ENCODE peak calls at places on chromosomes 4 and X, in ten cellular contexts. One of them, this sample, is unnamed. For H3K4me1, the result is how much of the 10 kb centered on the place peaks cover.

GRCh38 chr4:472881-473574 is 25.9 kb downstream of the ZNF721 start:
- DNase-seq in mesendoderm: peak
- DNase-seq in astrocyte: no peak
- DNase-seq in colonic mucosa: no peak
- DNase-seq in hepatocyte: no peak
- DNase-seq in GM23248: peak
- DNase-seq in ovary: no peak
- DNase-seq in tibial artery: no peak
- DNase-seq in A549: peak
- DNase-seq in esophagus squamous epithelium: no peak
- DNase-seq in this sample: no peak

GRCh38 chrX:109872021-109872730 is 130.7 kb upstream of the TMEM164 start:
- DNase-seq in mesendoderm: no peak
- DNase-seq in astrocyte: peak
- DNase-seq in colonic mucosa: no peak
- DNase-seq in hepatocyte: no peak
- DNase-seq in GM23248: peak
- DNase-seq in ovary: no peak
- DNase-seq in tibial artery: no peak
- DNase-seq in A549: no peak
- DNase-seq in esophagus squamous epithelium: no peak
- DNase-seq in this sample: no peak

GRCh38 chrX:51860679-51861078 is 32.7 kb upstream of the MAGED1 start:
- DNase-seq in mesendoderm: peak
- DNase-seq in astrocyte: peak
- DNase-seq in colonic mucosa: peak
- DNase-seq in hepatocyte: peak
- DNase-seq in GM23248: peak
- DNase-seq in ovary: no peak
- DNase-seq in tibial artery: no peak
- DNase-seq in A549: peak
- DNase-seq in esophagus squamous epithelium: no peak
- DNase-seq in this sample: peak

GRCh38 chr4:117417856-117418255 is 332.5 kb upstream of the TRAM1L1 start:
- DNase-seq in mesendoderm: no peak
- DNase-seq in astrocyte: peak
- DNase-seq in colonic mucosa: no peak
- DNase-seq in hepatocyte: no peak
- DNase-seq in GM23248: no peak
- DNase-seq in ovary: no peak
- DNase-seq in tibial artery: no peak
- DNase-seq in A549: no peak
- DNase-seq in esophagus squamous epithelium: no peak
- DNase-seq in this sample: no peak

GRCh38 chrX:121496966-121497365 is 449.6 kb downstream of the GLUD2 start:
- DNase-seq in mesendoderm: no peak
- DNase-seq in astrocyte: peak
- DNase-seq in colonic mucosa: no peak
- DNase-seq in hepatocyte: no peak
- DNase-seq in GM23248: no peak
- DNase-seq in ovary: no peak
- DNase-seq in tibial artery: no peak
- DNase-seq in A549: no peak
- DNase-seq in esophagus squamous epithelium: no peak
- DNase-seq in this sample: no peak

GRCh38 chr4:77095101-77095826 is 19.5 kb upstream of the CCNI start:
- DNase-seq in mesendoderm: peak
- DNase-seq in astrocyte: no peak
- DNase-seq in colonic mucosa: peak
- DNase-seq in hepatocyte: peak
- DNase-seq in GM23248: peak
- DNase-seq in ovary: peak
- DNase-seq in tibial artery: peak
- DNase-seq in A549: peak
- DNase-seq in esophagus squamous epithelium: no peak
- DNase-seq in this sample: peak

GRCh38 chrX:15349046-15349445 is 13.7 kb upstream of the PIGA start:
- DNase-seq in mesendoderm: peak
- DNase-seq in astrocyte: peak
- DNase-seq in colonic mucosa: peak
- DNase-seq in hepatocyte: peak
- DNase-seq in GM23248: peak
- DNase-seq in ovary: no peak
- DNase-seq in tibial artery: no peak
- DNase-seq in A549: peak
- DNase-seq in esophagus squamous epithelium: no peak
- DNase-seq in this sample: peak

GRCh38 chrX:110241816-110242215 is 76.1 kb downstream of the AMMECR1 start:
- DNase-seq in mesendoderm: no peak
- DNase-seq in astrocyte: peak
- DNase-seq in colonic mucosa: peak
- DNase-seq in hepatocyte: no peak
- DNase-seq in GM23248: peak
- DNase-seq in ovary: no peak
- DNase-seq in tibial artery: no peak
- DNase-seq in A549: no peak
- DNase-seq in esophagus squamous epithelium: no peak
- DNase-seq in this sample: no peak

GRCh38 chr4:17511950-17512795 is at the start of gene QDPR:
- DNase-seq in mesendoderm: peak
- DNase-seq in astrocyte: peak
- DNase-seq in colonic mucosa: peak
- DNase-seq in hepatocyte: peak
- DNase-seq in GM23248: peak
- DNase-seq in ovary: peak
- DNase-seq in tibial artery: peak
- DNase-seq in A549: peak
- DNase-seq in esophagus squamous epithelium: no peak
- DNase-seq in this sample: peak

GRCh38 chr4:17511041-17511949 is 595 bp downstream of the QDPR start:
- DNase-seq in mesendoderm: peak
- DNase-seq in astrocyte: peak
- DNase-seq in colonic mucosa: peak
- DNase-seq in hepatocyte: peak
- DNase-seq in GM23248: peak
- DNase-seq in ovary: peak
- DNase-seq in tibial artery: peak
- DNase-seq in A549: peak
- DNase-seq in esophagus squamous epithelium: peak
- DNase-seq in this sample: peak

GRCh38 chr4:17512973-17513665 is 1.2 kb upstream of the QDPR start:
- DNase-seq in mesendoderm: no peak
- DNase-seq in astrocyte: no peak
- DNase-seq in colonic mucosa: no peak
- DNase-seq in hepatocyte: no peak
- DNase-seq in GM23248: no peak
- DNase-seq in ovary: no peak
- DNase-seq in tibial artery: no peak
- DNase-seq in A549: no peak
- DNase-seq in esophagus squamous epithelium: no peak
- DNase-seq in this sample: no peak

GRCh38 chr4:17514865-17515264 is at the start of gene CLRN2:
- DNase-seq in mesendoderm: no peak
- DNase-seq in astrocyte: no peak
- DNase-seq in colonic mucosa: no peak
- DNase-seq in hepatocyte: no peak
- DNase-seq in GM23248: no peak
- DNase-seq in ovary: no peak
- DNase-seq in tibial artery: no peak
- DNase-seq in A549: no peak
- DNase-seq in esophagus squamous epithelium: no peak
- DNase-seq in this sample: no peak

DNA sequence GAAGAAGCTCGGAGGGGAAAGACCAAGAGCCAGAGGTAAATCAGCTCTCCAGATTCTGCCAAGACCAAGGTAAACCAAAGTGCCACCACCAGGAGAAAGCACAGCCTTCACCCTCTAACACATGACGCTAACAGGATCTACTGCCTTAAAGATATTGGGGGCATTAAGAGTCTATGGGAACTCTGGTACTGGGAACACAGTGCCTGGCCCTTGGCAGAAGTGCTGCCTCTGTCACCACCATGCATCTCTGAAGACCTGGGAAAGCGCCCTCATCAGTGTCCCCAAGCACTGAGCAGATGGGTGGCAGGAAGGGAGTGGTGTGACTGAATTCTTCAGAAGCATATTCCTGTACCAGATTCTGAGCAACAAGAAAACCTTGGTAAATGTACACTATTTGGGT is 1.3 kb downstream of the QDPR start:
- DNase-seq in mesendoderm: no peak
- DNase-seq in astrocyte: no peak
- DNase-seq in colonic mucosa: no peak
- DNase-seq in hepatocyte: no peak
- DNase-seq in GM23248: no peak
- DNase-seq in ovary: no peak
- DNase-seq in tibial artery: no peak
- DNase-seq in A549: no peak
- DNase-seq in esophagus squamous epithelium: no peak
- DNase-seq in this sample: no peak
- H3K4me1 ChIP-seq in mesendoderm: under half
- H3K4me1 ChIP-seq in astrocyte: under half
- H3K4me1 ChIP-seq in colonic mucosa: under half
- H3K4me1 ChIP-seq in hepatocyte: under half
- H3K4me1 ChIP-seq in GM23248: under half
- H3K4me1 ChIP-seq in ovary: under half
- H3K4me1 ChIP-seq in tibial artery: under half
- H3K4me1 ChIP-seq in A549: under half
- H3K4me1 ChIP-seq in esophagus squamous epithelium: under half
- H3K4me1 ChIP-seq in this sample: under half

GRCh38 chrX:980572-981235 is 231.7 kb downstream of the CRLF2 start:
- DNase-seq in mesendoderm: no peak
- DNase-seq in astrocyte: no peak
- DNase-seq in colonic mucosa: no peak
- DNase-seq in hepatocyte: no peak
- DNase-seq in GM23248: no peak
- DNase-seq in ovary: no peak
- DNase-seq in tibial artery: peak
- DNase-seq in A549: no peak
- DNase-seq in esophagus squamous epithelium: no peak
- DNase-seq in this sample: no peak

DNA sequence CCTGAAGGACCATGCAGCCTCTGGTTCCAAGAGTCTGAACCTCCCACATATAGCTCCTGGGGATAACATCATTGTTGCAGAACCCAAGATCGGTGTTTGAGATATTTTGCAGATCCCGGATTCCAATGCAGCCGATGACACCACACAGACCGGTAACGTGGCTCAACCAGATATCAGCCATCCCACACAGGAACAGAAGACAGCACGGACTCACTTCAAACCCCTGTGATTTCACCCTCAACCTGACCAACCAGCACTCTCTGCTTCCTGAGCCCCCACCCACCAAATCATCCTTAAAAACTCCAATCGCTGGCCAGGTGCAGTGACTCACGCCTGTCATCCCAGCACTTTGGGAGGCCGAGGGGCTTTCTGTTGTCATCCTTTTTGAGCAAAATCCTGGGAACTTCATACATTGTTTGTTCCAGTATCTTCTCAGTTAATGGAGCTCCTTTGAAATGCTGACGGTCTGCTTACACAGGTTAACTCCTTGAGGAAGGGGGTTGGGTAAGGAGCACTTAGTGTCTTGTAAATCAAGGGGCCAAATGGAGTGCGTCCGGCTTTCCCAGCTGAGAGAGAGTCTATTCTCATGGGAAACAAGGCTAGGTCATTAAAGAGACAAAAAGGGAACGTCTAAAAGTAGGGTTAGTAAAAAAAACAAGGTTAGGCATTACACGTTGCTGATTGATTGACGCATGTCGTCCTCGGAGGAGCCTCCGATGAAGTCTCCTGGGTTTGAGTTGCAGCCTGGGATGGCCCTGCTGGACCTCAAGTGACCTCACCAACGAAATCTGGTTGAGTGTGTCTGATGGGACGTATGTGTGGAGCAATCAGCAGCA is 230.4 kb downstream of the CRLF2 start:
- DNase-seq in mesendoderm: peak
- DNase-seq in astrocyte: no peak
- DNase-seq in colonic mucosa: no peak
- DNase-seq in hepatocyte: no peak
- DNase-seq in GM23248: no peak
- DNase-seq in ovary: no peak
- DNase-seq in tibial artery: peak
- DNase-seq in A549: no peak
- DNase-seq in esophagus squamous epithelium: no peak
- DNase-seq in this sample: no peak
- H3K4me3 ChIP-seq in mesendoderm: no peak
- H3K4me3 ChIP-seq in astrocyte: no peak
- H3K4me3 ChIP-seq in colonic mucosa: no peak
- H3K4me3 ChIP-seq in hepatocyte: no peak
- H3K4me3 ChIP-seq in GM23248: no peak
- H3K4me3 ChIP-seq in ovary: no peak
- H3K4me3 ChIP-seq in tibial artery: no peak
- H3K4me3 ChIP-seq in A549: no peak
- H3K4me3 ChIP-seq in esophagus squamous epithelium: no peak
- H3K4me3 ChIP-seq in this sample: no peak

GRCh38 chr4:112236040-112236439 is 4.5 kb downstream of the AP1AR start:
- DNase-seq in mesendoderm: no peak
- DNase-seq in astrocyte: no peak
- DNase-seq in colonic mucosa: no peak
- DNase-seq in hepatocyte: no peak
- DNase-seq in GM23248: no peak
- DNase-seq in ovary: no peak
- DNase-seq in tibial artery: no peak
- DNase-seq in A549: no peak
- DNase-seq in esophagus squamous epithelium: no peak
- DNase-seq in this sample: no peak
- H3K4me1 ChIP-seq in mesendoderm: under half
- H3K4me1 ChIP-seq in astrocyte: under half
- H3K4me1 ChIP-seq in colonic mucosa: under half
- H3K4me1 ChIP-seq in hepatocyte: under half
- H3K4me1 ChIP-seq in GM23248: under half
- H3K4me1 ChIP-seq in ovary: under half
- H3K4me1 ChIP-seq in tibial artery: under half
- H3K4me1 ChIP-seq in A549: under half
- H3K4me1 ChIP-seq in esophagus squamous epithelium: under half
- H3K4me1 ChIP-seq in this sample: under half

DNA sequence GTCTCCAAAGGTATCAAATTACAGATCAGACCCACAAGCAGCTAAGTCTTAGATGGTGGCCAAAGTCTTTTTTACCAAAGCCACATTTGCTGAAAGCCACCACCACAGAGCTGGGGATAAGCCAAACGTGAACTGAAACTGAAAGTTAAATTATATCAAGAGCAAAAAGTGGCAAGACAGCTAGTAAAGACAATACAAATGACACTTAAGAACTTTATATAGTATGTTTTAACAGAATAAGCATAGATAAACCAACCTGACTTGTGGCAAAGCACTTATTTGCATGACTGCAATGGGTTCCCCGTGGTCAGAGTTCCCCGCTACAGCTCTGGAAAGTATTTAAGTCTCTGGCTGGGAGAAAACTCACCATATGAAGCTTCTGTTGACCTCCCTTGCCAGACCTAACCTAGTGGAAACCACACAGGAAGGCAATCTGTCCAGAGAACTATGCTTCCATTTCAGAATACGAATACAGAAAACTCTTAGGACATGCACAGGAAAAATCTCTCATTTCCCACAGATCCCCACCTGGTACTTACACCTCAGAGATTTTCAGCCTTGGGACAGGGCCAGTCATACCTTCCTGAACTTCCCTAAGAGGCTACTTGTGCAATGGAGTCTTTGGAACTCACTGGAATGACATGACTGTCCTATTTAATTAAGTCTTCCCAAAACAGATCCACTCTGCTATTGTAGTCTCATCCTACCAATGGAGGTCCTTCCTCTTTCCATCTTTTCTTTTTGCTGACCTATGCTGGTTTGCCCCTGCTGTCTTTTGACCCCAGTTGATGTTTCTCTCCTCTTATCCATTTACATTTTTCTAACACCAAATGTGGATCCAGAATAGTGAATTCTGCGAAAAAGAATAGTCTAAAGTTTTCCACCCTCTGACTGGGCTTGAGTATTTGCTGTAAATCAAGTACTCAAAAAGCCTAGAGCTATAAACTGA is 225.1 kb downstream of the NR3C2 start:
- DNase-seq in mesendoderm: no peak
- DNase-seq in astrocyte: peak
- DNase-seq in colonic mucosa: no peak
- DNase-seq in hepatocyte: no peak
- DNase-seq in GM23248: no peak
- DNase-seq in ovary: no peak
- DNase-seq in tibial artery: no peak
- DNase-seq in A549: no peak
- DNase-seq in esophagus squamous epithelium: no peak
- DNase-seq in this sample: no peak
- H3K4me3 ChIP-seq in mesendoderm: no peak
- H3K4me3 ChIP-seq in astrocyte: no peak
- H3K4me3 ChIP-seq in colonic mucosa: no peak
- H3K4me3 ChIP-seq in hepatocyte: no peak
- H3K4me3 ChIP-seq in GM23248: no peak
- H3K4me3 ChIP-seq in ovary: no peak
- H3K4me3 ChIP-seq in tibial artery: peak
- H3K4me3 ChIP-seq in A549: no peak
- H3K4me3 ChIP-seq in esophagus squamous epithelium: peak
- H3K4me3 ChIP-seq in this sample: no peak

This sample was measured in BE2C.